ENCODE peak calls at places on chromosomes 7 and 10, in nine cellular contexts. One of them, this sample, is unnamed.

GRCh38 chr10:26407406-26407969 is 30.7 kb upstream of the APBB1IP start:
- DNase-seq in stimulated activated CD8-positive, alpha-beta memory T cell treated with anti-CD3 and anti-CD28 coated beads, Interleukin-2, amount 100 ng/mL, for 48 hours: no peak
- DNase-seq in heart left ventricle: no peak
- DNase-seq in non-pigmented ciliary epithelial cell: peak; percentile 20
- DNase-seq in iPS-NIHi11: no peak
- DNase-seq in activated CD4-positive, alpha-beta T cell treated with anti-CD3 and anti-CD28 coated beads, Interleukin-2, amount 10 ng/mL, durations not matched to agents 24 days and 14 days: no peak
- DNase-seq in NCI-H460: no peak
- DNase-seq in HEK293T: no peak
- DNase-seq in fibroblast of lung: peak; percentile 47
- DNase-seq in this sample: no peak

GRCh38 chr10:31599626-31600504 is 280.8 kb downstream of the ZEB1 start:
- DNase-seq in non-pigmented ciliary epithelial cell: no peak
- DNase-seq in stimulated activated CD8-positive, alpha-beta memory T cell treated with anti-CD3 and anti-CD28 coated beads, Interleukin-2, amount 100 ng/mL, for 48 hours: no peak
- DNase-seq in fibroblast of lung: no peak
- DNase-seq in heart left ventricle: no peak
- DNase-seq in iPS-NIHi11: no peak
- DNase-seq in NCI-H460: no peak
- DNase-seq in activated CD4-positive, alpha-beta T cell treated with anti-CD3 and anti-CD28 coated beads, Interleukin-2, amount 10 ng/mL, durations not matched to agents 24 days and 14 days: no peak
- DNase-seq in HEK293T: no peak
- DNase-seq in this sample: no peak

GRCh38 chr10:80684217-80684616 is 146.5 kb downstream of the SH2D4B start:
- DNase-seq in fibroblast of lung: no peak
- DNase-seq in HEK293T: peak; percentile 32
- DNase-seq in non-pigmented ciliary epithelial cell: no peak
- DNase-seq in NCI-H460: no peak
- DNase-seq in activated CD4-positive, alpha-beta T cell treated with anti-CD3 and anti-CD28 coated beads, Interleukin-2, amount 10 ng/mL, durations not matched to agents 24 days and 14 days: peak; percentile 62
- DNase-seq in heart left ventricle: no peak
- DNase-seq in stimulated activated CD8-positive, alpha-beta memory T cell treated with anti-CD3 and anti-CD28 coated beads, Interleukin-2, amount 100 ng/mL, for 48 hours: no peak
- DNase-seq in iPS-NIHi11: peak; percentile 68
- DNase-seq in this sample: no peak

GRCh38 chr10:1508096-1508495 is 229.2 kb downstream of the ADARB2 start:
- DNase-seq in heart left ventricle: no peak
- DNase-seq in stimulated activated CD8-positive, alpha-beta memory T cell treated with anti-CD3 and anti-CD28 coated beads, Interleukin-2, amount 100 ng/mL, for 48 hours: no peak
- DNase-seq in activated CD4-positive, alpha-beta T cell treated with anti-CD3 and anti-CD28 coated beads, Interleukin-2, amount 10 ng/mL, durations not matched to agents 24 days and 14 days: no peak
- DNase-seq in non-pigmented ciliary epithelial cell: no peak
- DNase-seq in iPS-NIHi11: no peak
- DNase-seq in HEK293T: no peak
- DNase-seq in fibroblast of lung: no peak
- DNase-seq in NCI-H460: no peak
- DNase-seq in this sample: no peak

GRCh38 chr7:114047889-114048288 is 129.1 kb upstream of the PPP1R3A start:
- DNase-seq in heart left ventricle: no peak
- DNase-seq in non-pigmented ciliary epithelial cell: no peak
- DNase-seq in fibroblast of lung: peak; percentile 77
- DNase-seq in iPS-NIHi11: no peak
- DNase-seq in HEK293T: no peak
- DNase-seq in stimulated activated CD8-positive, alpha-beta memory T cell treated with anti-CD3 and anti-CD28 coated beads, Interleukin-2, amount 100 ng/mL, for 48 hours: no peak
- DNase-seq in activated CD4-positive, alpha-beta T cell treated with anti-CD3 and anti-CD28 coated beads, Interleukin-2, amount 10 ng/mL, durations not matched to agents 24 days and 14 days: no peak
- DNase-seq in NCI-H460: no peak
- DNase-seq in this sample: no peak

GRCh38 chr10:132319853-132320669 is 11.9 kb upstream of the LRRC27 start:
- DNase-seq in HEK293T: no peak
- DNase-seq in activated CD4-positive, alpha-beta T cell treated with anti-CD3 and anti-CD28 coated beads, Interleukin-2, amount 10 ng/mL, durations not matched to agents 24 days and 14 days: peak; percentile 71
- DNase-seq in stimulated activated CD8-positive, alpha-beta memory T cell treated with anti-CD3 and anti-CD28 coated beads, Interleukin-2, amount 100 ng/mL, for 48 hours: no peak
- DNase-seq in heart left ventricle: peak; percentile 29
- DNase-seq in NCI-H460: peak; percentile 89
- DNase-seq in non-pigmented ciliary epithelial cell: peak; percentile 45
- DNase-seq in fibroblast of lung: peak; percentile 90
- DNase-seq in iPS-NIHi11: no peak
- DNase-seq in this sample: no peak

GRCh38 chr10:68876246-68876918 is 24.7 kb upstream of the DDX50 start:
- DNase-seq in non-pigmented ciliary epithelial cell: no peak
- DNase-seq in fibroblast of lung: no peak
- DNase-seq in iPS-NIHi11: no peak
- DNase-seq in HEK293T: no peak
- DNase-seq in heart left ventricle: no peak
- DNase-seq in activated CD4-positive, alpha-beta T cell treated with anti-CD3 and anti-CD28 coated beads, Interleukin-2, amount 10 ng/mL, durations not matched to agents 24 days and 14 days: no peak
- DNase-seq in NCI-H460: no peak
- DNase-seq in stimulated activated CD8-positive, alpha-beta memory T cell treated with anti-CD3 and anti-CD28 coated beads, Interleukin-2, amount 100 ng/mL, for 48 hours: no peak
- DNase-seq in this sample: no peak

GRCh38 chr7:85237721-85238120 is 50.9 kb upstream of the SEMA3D start:
- DNase-seq in activated CD4-positive, alpha-beta T cell treated with anti-CD3 and anti-CD28 coated beads, Interleukin-2, amount 10 ng/mL, durations not matched to agents 24 days and 14 days: no peak
- DNase-seq in HEK293T: no peak
- DNase-seq in non-pigmented ciliary epithelial cell: peak; percentile 34
- DNase-seq in NCI-H460: no peak
- DNase-seq in iPS-NIHi11: no peak
- DNase-seq in fibroblast of lung: peak; percentile 85
- DNase-seq in heart left ventricle: no peak
- DNase-seq in stimulated activated CD8-positive, alpha-beta memory T cell treated with anti-CD3 and anti-CD28 coated beads, Interleukin-2, amount 100 ng/mL, for 48 hours: no peak
- DNase-seq in this sample: no peak

This sample was measured in heart right ventricle.